ENCODE peak calls at places on chromosomes 1 and 21, in six cellular contexts. E is IMR-90, P is tibial artery, S is AG04450, W is ovary, Y is thyroid gland. G is an unnamed sample.

GRCh38 chr1:109361114-109361513 is 36.6 kb downstream of the SORT1 start:
- DNase-seq in S (no peak), W (no peak), P (no peak), E (no peak), Y (no peak), G (no peak)

GRCh38 chr1:50968884-50969610 is 998 bp upstream of the CDKN2C start:
- DNase-seq in S (no peak), Y (peak), W (peak), E (no peak), P (peak), G (peak)

GRCh38 chr1:204713541-204713940 is 28.0 kb upstream of the LRRN2 start:
- DNase-seq in E (no peak), S (no peak), W (no peak), Y (no peak), P (no peak), G (no peak)

GRCh38 chr1:35369922-35370671 is 101.6 kb downstream of the ZMYM4 start:
- DNase-seq in S (peak), Y (peak), P (peak), E (peak), W (peak), G (peak)

GRCh38 chr1:98325646-98326441 is 335.7 kb upstream of the SNX7 start:
- DNase-seq in Y (peak), W (no peak), E (peak), S (peak), P (peak), G (peak)

GRCh38 chr1:26126321-26127084 is 14.9 kb downstream of the PDIK1L start:
- DNase-seq in E (peak), W (no peak), S (no peak), P (peak), Y (peak), G (peak)

GRCh38 chr1:168585191-168585590 is 8.8 kb downstream of the XCL1 start:
- DNase-seq in W (no peak), P (no peak), Y (no peak), E (peak), S (no peak), G (peak)

GRCh38 chr1:84855168-84855567 is 37.8 kb downstream of the LPAR3 start:
- DNase-seq in S (no peak), P (no peak), W (no peak), E (peak), Y (no peak), G (peak)

GRCh38 chr1:213564215-213564659 is 423.5 kb upstream of the PROX1 start:
- DNase-seq in P (no peak), E (no peak), W (no peak), Y (no peak), S (no peak), G (peak)

GRCh38 chr1:36256558-36257374 is 32.5 kb downstream of the THRAP3 start:
- DNase-seq in P (no peak), W (no peak), S (no peak), Y (no peak), E (no peak), G (no peak)

GRCh38 chr21:28579986-28580550 is 412.6 kb downstream of the LTN1 start:
- DNase-seq in P (no peak), E (no peak), S (no peak), W (no peak), Y (no peak), G (no peak)

GRCh38 chr1:50705699-50706098 is 254.4 kb downstream of the FAF1 start:
- DNase-seq in P (no peak), E (no peak), W (no peak), S (no peak), Y (no peak), G (no peak)

GRCh38 chr1:200373811-200374231 is 36.0 kb downstream of the ZNF281 start:
- DNase-seq in W (no peak), E (no peak), P (no peak), Y (no peak), S (no peak), G (no peak)

GRCh38 chr1:9882945-9883303 is 27.1 kb downstream of the CTNNBIP1 start:
- DNase-seq in P (no peak), W (no peak), Y (no peak), S (no peak), E (no peak), G (no peak)

GRCh38 chr1:6723621-6724428 is 22.2 kb upstream of the DNAJC11 start:
- DNase-seq in S (no peak), Y (peak), W (no peak), E (no peak), P (no peak), G (no peak)

GRCh38 chr1:229109320-229109761 is 161.6 kb upstream of the RAB4A start:
- DNase-seq in P (peak), W (no peak), Y (no peak), S (no peak), E (no peak), G (no peak)

GRCh38 chr1:153881764-153882163 is 41.0 kb downstream of the GATAD2B start:
- DNase-seq in P (no peak), Y (peak), S (no peak), W (peak), E (peak), G (peak)

GRCh38 chr1:58905126-58905490 is 121.3 kb upstream of the JUN start:
- DNase-seq in W (no peak), S (no peak), Y (no peak), E (no peak), P (no peak), G (no peak)

GRCh38 chr1:245500546-245500945 is 345.8 kb downstream of the KIF26B start:
- DNase-seq in P (no peak), Y (peak), E (peak), W (no peak), S (peak), G (peak)

GRCh38 chr1:35120458-35121133 is 41.4 kb downstream of the ZMYM1 start:
- DNase-seq in Y (peak), P (no peak), S (no peak), E (peak), W (peak), G (peak)

GRCh38 chr1:92952714-92953113 is 8.5 kb downstream of the DIPK1A start:
- DNase-seq in Y (no peak), W (no peak), E (no peak), S (no peak), P (no peak), G (no peak)

GRCh38 chr21:45618287-45618686 is 25.2 kb upstream of the PCBP3 start:
- DNase-seq in E (peak), P (no peak), W (no peak), Y (no peak), S (no peak), G (peak)

GRCh38 chr1:9302745-9303524 is 10.2 kb downstream of the SPSB1 start:
- DNase-seq in E (peak), S (peak), P (peak), W (peak), Y (peak), G (peak)

GRCh38 chr1:240492832-240493440 is 119.0 kb downstream of the GREM2 start:
- DNase-seq in E (peak), S (no peak), W (peak), Y (peak), P (no peak), G (peak)

GRCh38 chr1:34479731-34480130 is 275.1 kb upstream of the GJB5 start:
- DNase-seq in E (no peak), W (no peak), S (no peak), Y (no peak), P (no peak), G (no peak)

GRCh38 chr1:31458287-31458896 is 45.4 kb downstream of the SERINC2 start:
- DNase-seq in Y (no peak), E (no peak), W (no peak), P (no peak), S (no peak), G (no peak)

GRCh38 chr1:31460027-31460426 is 47.0 kb downstream of the SERINC2 start:
- DNase-seq in P (no peak), W (no peak), S (no peak), E (peak), Y (no peak), G (peak)
- TF ChIP-seq CTCF in P (no peak), W (no peak), S (peak), E (peak), Y (no peak), G (peak)

DNA sequence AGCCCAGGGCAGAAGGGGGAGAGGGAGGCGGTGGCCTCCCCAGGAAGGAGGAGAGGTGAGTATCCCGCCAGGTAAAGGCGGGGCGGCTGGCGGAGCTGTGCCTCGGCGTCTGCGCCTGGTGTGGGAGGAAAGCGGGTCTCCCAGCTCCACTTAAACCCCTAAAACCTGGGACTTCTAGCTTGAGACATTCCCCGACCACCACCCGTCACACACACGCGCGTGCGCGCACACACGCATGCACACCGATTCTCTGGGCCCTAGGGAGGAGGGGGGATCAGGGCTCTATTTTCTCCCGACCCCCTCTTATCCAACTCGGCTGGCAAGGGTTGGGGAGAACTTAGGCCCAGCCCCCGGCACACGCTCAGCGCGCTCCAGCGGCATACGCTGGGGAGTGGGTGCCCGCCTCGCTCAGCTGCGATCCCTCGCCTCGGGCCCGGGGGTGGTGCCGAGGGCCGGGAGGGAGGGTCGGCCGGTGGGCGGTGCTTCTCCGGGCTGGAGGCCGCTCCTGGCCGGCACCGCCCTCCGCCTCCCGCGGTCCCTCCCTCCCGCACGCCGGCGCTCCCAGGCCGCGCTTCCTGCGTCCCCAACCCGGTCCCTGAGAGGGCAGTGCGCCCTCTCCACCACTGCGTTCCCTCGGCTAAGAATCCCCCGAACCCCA is at the start of gene TMEM51:
- DNase-seq in P (no peak), E (peak), Y (peak), S (no peak), W (peak), G (peak)
- H3K4me3 ChIP-seq in P (peak), E (peak), Y (peak), S (peak), W (peak), G (peak)

GRCh38 chr1:209989525-209989924 is 51.5 kb downstream of the SYT14 start:
- DNase-seq in S (no peak), P (no peak), E (peak), W (no peak), Y (no peak), G (peak)
- TF ChIP-seq CTCF in S (peak), P (no peak), E (peak), W (no peak), Y (peak), G (peak)

GRCh38 chr1:14923400-14924011 is 230.0 kb upstream of the TMEM51 start:
- DNase-seq in P (no peak), E (no peak), Y (no peak), S (no peak), W (no peak), G (no peak)

GRCh38 chr1:14924455-14925325 is 228.9 kb upstream of the TMEM51 start:
- DNase-seq in E (peak), S (no peak), W (peak), Y (peak), P (no peak), G (peak)

GRCh38 chr1:14925336-14926136 is 228.0 kb upstream of the TMEM51 start:
- DNase-seq in Y (no peak), W (no peak), S (no peak), P (no peak), E (no peak), G (no peak)

GRCh38 chr1:14922942-14923341 is 230.6 kb upstream of the TMEM51 start:
- DNase-seq in S (no peak), P (no peak), E (no peak), W (no peak), Y (no peak), G (no peak)

DNA sequence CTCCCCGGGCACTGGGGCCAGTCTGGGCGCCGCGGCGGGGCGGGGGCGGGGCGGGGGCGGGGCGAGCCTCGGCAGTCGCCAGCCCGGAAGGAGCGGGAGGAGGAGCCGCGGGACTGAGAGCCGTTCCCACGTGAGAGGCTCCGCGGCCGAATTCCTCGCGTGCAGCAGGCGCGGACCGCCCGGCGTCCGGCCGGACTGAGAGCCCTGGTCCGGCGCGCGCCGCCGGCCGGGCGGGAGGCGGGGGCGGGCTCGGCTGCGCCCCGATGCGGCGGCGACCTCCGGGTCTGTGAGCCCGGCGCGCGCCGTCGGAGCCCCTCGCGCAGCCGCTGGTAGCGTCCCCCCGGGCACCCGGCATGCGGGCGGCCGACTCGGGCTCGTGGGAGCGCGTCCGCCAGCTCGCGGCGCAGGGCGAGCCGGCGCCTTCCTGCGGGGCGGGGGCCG is 229.5 kb upstream of the TMEM51 start:
- DNase-seq in S (no peak), W (peak), Y (peak), E (peak), P (peak), G (peak)
- H3K4me3 ChIP-seq in S (peak), W (peak), Y (no peak), E (peak), P (peak), G (no peak)

DNA sequence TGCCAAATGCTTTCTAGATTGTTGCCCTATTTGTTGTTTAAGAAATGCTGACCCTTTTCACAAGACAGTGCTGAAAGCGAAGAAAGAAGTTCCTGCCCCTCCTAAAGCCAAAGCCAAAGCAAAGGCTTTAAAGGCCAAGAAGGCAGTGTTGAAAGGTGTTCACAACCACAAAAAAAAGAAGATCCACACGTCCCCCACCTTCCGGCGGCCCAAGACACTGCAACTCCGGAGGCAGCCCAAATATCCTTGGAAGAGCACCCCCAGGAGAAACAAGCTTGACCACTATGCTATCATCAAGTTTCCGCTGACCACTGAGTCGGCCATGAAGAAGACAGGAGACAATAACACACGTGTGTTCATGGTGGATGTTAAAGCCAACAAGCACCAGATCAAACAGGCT is 55.7 kb downstream of the PSMG1 start:
- DNase-seq in P (no peak), S (no peak), W (no peak), E (no peak), Y (no peak), G (no peak)
- TF ChIP-seq CTCF in P (no peak), S (no peak), W (no peak), E (no peak), Y (no peak), G (no peak)

DNA sequence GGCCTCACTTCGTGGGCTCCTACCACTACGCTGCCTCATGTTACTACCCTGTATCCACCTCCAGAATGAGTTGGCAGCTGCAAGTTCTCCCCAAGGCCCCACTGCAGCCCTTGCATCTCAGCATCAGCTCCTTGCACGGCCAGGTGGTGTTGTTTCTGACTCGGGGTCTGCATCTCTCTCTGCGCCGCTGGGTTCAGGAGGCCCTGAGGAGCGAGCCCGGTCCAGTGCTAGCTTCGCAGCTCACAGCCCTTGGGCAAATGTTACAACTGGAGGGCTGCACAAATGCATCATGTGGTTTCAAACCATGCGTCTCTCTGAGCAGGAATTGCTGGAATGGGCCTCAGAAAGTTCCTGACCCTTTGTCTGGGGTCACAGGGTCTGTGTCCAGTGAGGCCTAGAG is 3.2 kb upstream of the CLDN14 start:
- DNase-seq in W (no peak), P (no peak), E (no peak), Y (no peak), S (no peak), G (no peak)
- H3K4me3 ChIP-seq in W (no peak), P (no peak), E (no peak), Y (no peak), S (no peak), G (no peak)

DNA sequence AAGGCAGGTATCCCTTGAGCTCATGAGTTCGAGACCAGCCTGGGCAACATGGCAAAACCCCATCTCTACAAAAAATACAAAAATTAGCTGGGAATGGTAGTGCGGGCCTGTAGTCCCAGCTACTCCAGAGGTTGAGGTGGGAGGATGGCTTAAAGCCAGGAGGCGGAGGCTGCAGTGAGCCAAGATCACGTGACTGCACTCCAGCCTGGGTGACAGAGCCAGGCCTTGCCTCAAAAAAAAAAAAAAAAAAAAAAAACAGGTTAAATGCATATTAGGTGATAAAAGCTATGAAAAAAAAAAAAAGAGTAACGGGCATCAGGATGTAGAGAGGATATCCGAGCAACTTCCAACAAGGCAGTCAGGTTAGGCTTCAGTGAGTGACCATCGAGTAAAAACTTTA is 2.8 kb upstream of the SRRM1 start:
- DNase-seq in W (peak), P (no peak), Y (peak), S (no peak), E (no peak), G (peak)
- TF ChIP-seq CTCF in W (no peak), P (no peak), Y (no peak), S (no peak), E (no peak), G (no peak)

G was measured in fibroblast of mammary gland.